ENCODE peak calls at places on chromosome 21, in four cellular contexts. One of them, this sample, is unnamed.
A peak's percentile ranks its signal among the peaks of the same experiment; 100 is the strongest.

GRCh38 chr21:39851219-39851618 is 16.0 kb upstream of the PCP4 start:
- DNase-seq in HCT116: no peak
- DNase-seq in HepG2: no peak
- DNase-seq in K562: no peak
- DNase-seq in this sample: no peak

GRCh38 chr21:26715878-26716506 is 129.2 kb downstream of the ADAMTS1 start:
- DNase-seq in HCT116: no peak
- DNase-seq in HepG2: peak; percentile 6
- DNase-seq in K562: peak; percentile 19
- DNase-seq in this sample: no peak

GRCh38 chr21:18275740-18276139 is 31.1 kb downstream of the CHODL start:
- DNase-seq in HCT116: no peak
- DNase-seq in HepG2: no peak
- DNase-seq in K562: no peak
- DNase-seq in this sample: no peak

GRCh38 chr21:41772351-41773080 is 5.7 kb upstream of the RIPK4 start:
- DNase-seq in K562: no peak
- DNase-seq in HCT116: no peak
- DNase-seq in HepG2: no peak
- DNase-seq in this sample: no peak

GRCh38 chr21:46159841-46160562 is 4.6 kb upstream of the FTCD start:
- DNase-seq in HepG2: no peak
- DNase-seq in HCT116: no peak
- DNase-seq in K562: no peak
- DNase-seq in this sample: no peak

GRCh38 chr21:41664881-41665765 is 101.7 kb downstream of the RIPK4 start:
- DNase-seq in K562: no peak
- DNase-seq in HepG2: no peak
- DNase-seq in HCT116: no peak
- DNase-seq in this sample: no peak

GRCh38 chr21:41559658-41560599 is 52.0 kb upstream of the TMPRSS2 start:
- DNase-seq in K562: no peak
- DNase-seq in HepG2: no peak
- DNase-seq in HCT116: no peak
- DNase-seq in this sample: no peak

GRCh38 chr21:17441370-17441769 is 71.5 kb upstream of the CXADR start:
- DNase-seq in K562: no peak
- DNase-seq in HepG2: peak; percentile 97
- DNase-seq in HCT116: no peak
- DNase-seq in this sample: no peak

GRCh38 chr21:31781737-31782136 is 49.8 kb upstream of the SCAF4 start:
- DNase-seq in K562: peak; percentile 43
- DNase-seq in HepG2: no peak
- DNase-seq in HCT116: no peak
- DNase-seq in this sample: no peak
- TF ChIP-seq TCF7L2 in K562: no peak
- TF ChIP-seq TCF7L2 in HepG2: no peak
- TF ChIP-seq TCF7L2 in HCT116: no peak
- TF ChIP-seq TCF7L2 in this sample: no peak

DNA sequence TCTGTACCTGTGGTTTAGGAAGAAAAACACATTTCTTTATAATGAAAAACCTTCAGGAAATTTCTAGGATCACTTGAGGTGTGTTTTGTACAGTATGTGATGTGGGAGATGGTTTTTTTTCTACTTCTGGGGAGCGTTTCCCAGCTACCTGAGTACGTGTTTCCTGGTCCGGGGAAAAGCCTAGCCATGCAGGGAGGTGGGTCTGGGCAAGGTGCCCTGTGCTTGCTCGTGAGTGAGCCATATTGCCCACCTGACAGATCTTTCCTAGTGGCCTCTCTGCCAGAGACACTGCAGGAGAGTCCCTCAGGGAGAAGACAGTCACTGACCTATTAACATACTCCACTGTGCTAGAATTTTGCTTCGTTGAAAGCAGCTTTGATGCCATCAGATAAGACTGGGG is 41.3 kb downstream of the TRPM2 start:
- DNase-seq in HCT116: no peak
- DNase-seq in HepG2: no peak
- DNase-seq in K562: no peak
- DNase-seq in this sample: no peak
- TF ChIP-seq SIN3A in HCT116: no peak
- TF ChIP-seq SIN3A in HepG2: no peak
- TF ChIP-seq SIN3A in K562: no peak
- TF ChIP-seq SIN3A in this sample: no peak

GRCh38 chr21:36694593-36695282 is 4.2 kb upstream of the SIM2 start:
- DNase-seq in HepG2: no peak
- DNase-seq in HCT116: no peak
- DNase-seq in K562: no peak
- DNase-seq in this sample: no peak
- H3K27me3 ChIP-seq in HepG2: peaks cover 6% of the 10 kb centered on the region
- H3K27me3 ChIP-seq in HCT116: no peaks in the 10 kb centered on the region
- H3K27me3 ChIP-seq in K562: peaks cover 86% of the 10 kb centered on the region
- H3K27me3 ChIP-seq in this sample: no peaks in the 10 kb centered on the region

GRCh38 chr21:33884361-33885157 is 31.0 kb downstream of the ATP5PO start:
- DNase-seq in HepG2: no peak
- DNase-seq in K562: no peak
- DNase-seq in HCT116: no peak
- DNase-seq in this sample: no peak
- TF ChIP-seq TCF7L2 in HepG2: no peak
- TF ChIP-seq TCF7L2 in K562: no peak
- TF ChIP-seq TCF7L2 in HCT116: no peak
- TF ChIP-seq TCF7L2 in this sample: no peak

GRCh38 chr21:35249636-35250035 is 200.5 kb upstream of the RUNX1 start:
- DNase-seq in HepG2: no peak
- DNase-seq in K562: no peak
- DNase-seq in HCT116: no peak
- DNase-seq in this sample: no peak

GRCh38 chr21:35239811-35240219 is 190.7 kb upstream of the RUNX1 start:
- DNase-seq in HCT116: no peak
- DNase-seq in HepG2: no peak
- DNase-seq in K562: no peak
- DNase-seq in this sample: no peak

GRCh38 chr21:35243171-35243570 is 194.1 kb upstream of the RUNX1 start:
- DNase-seq in HepG2: no peak
- DNase-seq in HCT116: no peak
- DNase-seq in K562: no peak
- DNase-seq in this sample: no peak

GRCh38 chr21:35244514-35244913 is 195.4 kb upstream of the RUNX1 start:
- DNase-seq in HCT116: no peak
- DNase-seq in HepG2: no peak
- DNase-seq in K562: no peak
- DNase-seq in this sample: no peak
- TF ChIP-seq SIN3A in HCT116: no peak
- TF ChIP-seq SIN3A in HepG2: no peak
- TF ChIP-seq SIN3A in K562: no peak
- TF ChIP-seq SIN3A in this sample: no peak

GRCh38 chr21:37036177-37036576 is 29.7 kb downstream of the RIPPLY3 start:
- DNase-seq in K562: no peak
- DNase-seq in HepG2: no peak
- DNase-seq in HCT116: no peak
- DNase-seq in this sample: no peak
- H3K27me3 ChIP-seq in K562: no peaks in the 10 kb centered on the region
- H3K27me3 ChIP-seq in HepG2: no peaks in the 10 kb centered on the region
- H3K27me3 ChIP-seq in HCT116: no peaks in the 10 kb centered on the region
- H3K27me3 ChIP-seq in this sample: no peaks in the 10 kb centered on the region

GRCh38 chr21:25405991-25406390 is 201.3 kb downstream of the MRPL39 start:
- DNase-seq in HCT116: no peak
- DNase-seq in HepG2: no peak
- DNase-seq in K562: no peak
- DNase-seq in this sample: no peak
- TF ChIP-seq TCF7L2 in HCT116: no peak
- TF ChIP-seq TCF7L2 in HepG2: no peak
- TF ChIP-seq TCF7L2 in K562: no peak
- TF ChIP-seq TCF7L2 in this sample: no peak